ENCODE peak calls at places on chromosomes 12 and 14, in four cellular contexts. L is foreskin fibroblast, C is progenitor cell of endocrine pancreas, F is tibial artery. U is an unnamed sample.

GRCh38 chr14:75454963-75455546 is 27.2 kb downstream of the JDP2 start:
- DNase-seq in F (peak; percentile 84), C (no peak), L (peak; percentile 34), U (no peak)

GRCh38 chr12:112740387-112740934 is 51.1 kb upstream of the RPH3A start:
- DNase-seq in F (no peak), L (no peak), C (no peak), U (no peak)

GRCh38 chr12:42485823-42486222 is 103.7 kb downstream of the PRICKLE1 start:
- DNase-seq in C (no peak), L (no peak), F (no peak), U (no peak)

GRCh38 chr14:53929871-53930685 is 26.5 kb downstream of the BMP4 start:
- DNase-seq in F (no peak), L (no peak), C (peak; percentile 52), U (no peak)

GRCh38 chr12:75699728-75700496 is 188.5 kb upstream of the KRR1 start:
- DNase-seq in L (peak; percentile 82), F (no peak), C (no peak), U (no peak)

GRCh38 chr12:57631566-57632368 is 1.2 kb downstream of the B4GALNT1 start:
- DNase-seq in L (no peak), C (no peak), F (peak; percentile 57), U (peak; percentile 81)

GRCh38 chr12:92404921-92405320 is 259.3 kb upstream of the BTG1 start:
- DNase-seq in F (no peak), L (no peak), C (no peak), U (no peak)

GRCh38 chr14:96204151-96205058 is at the start of gene BDKRB2:
- DNase-seq in F (peak; percentile 78), L (peak; percentile 78), C (peak; percentile 51), U (peak; percentile 87)

GRCh38 chr14:20609215-20610001 is 18.2 kb upstream of the RNASE12 start:
- DNase-seq in L (peak; percentile 66), C (peak; percentile 59), F (peak; percentile 83), U (no peak)

GRCh38 chr12:123043536-123044001 is 63.1 kb downstream of the ARL6IP4 start:
- DNase-seq in F (peak; percentile 92), L (peak; percentile 94), C (peak; percentile 24), U (peak; percentile 91)

GRCh38 chr14:102020058-102020971 is 55.9 kb downstream of the DYNC1H1 start:
- DNase-seq in F (no peak), L (peak; percentile 26), C (no peak), U (no peak)

GRCh38 chr12:27332407-27333310 is at the start of gene BMAL2:
- DNase-seq in L (peak; percentile 30), F (no peak), C (peak; percentile 66), U (peak; percentile 85)

GRCh38 chr14:36773136-36773540 is 111.5 kb downstream of the PAX9 start:
- DNase-seq in C (no peak), F (no peak), L (no peak), U (no peak)

GRCh38 chr14:68849416-68849815 is 56.5 kb upstream of the ZFP36L1 start:
- DNase-seq in L (no peak), C (no peak), F (no peak), U (no peak)

GRCh38 chr14:64506751-64507150 is 2.2 kb downstream of the ZBTB1 start:
- DNase-seq in F (no peak), C (no peak), L (no peak), U (no peak)

GRCh38 chr12:28057856-28058615 is 85.5 kb upstream of the PTHLH start:
- DNase-seq in L (no peak), F (no peak), C (no peak), U (no peak)

GRCh38 chr14:61281186-61281676 is at the start of gene TMEM30B:
- DNase-seq in L (no peak), F (no peak), C (peak; percentile 77), U (no peak)

GRCh38 chr12:58206876-58207275 is 265.5 kb downstream of the ATP23 start:
- DNase-seq in L (no peak), F (no peak), C (no peak), U (no peak)

GRCh38 chr12:49340095-49340870 is 3.3 kb upstream of the C1QL4 start:
- DNase-seq in F (peak; percentile 35), L (no peak), C (no peak), U (no peak)

GRCh38 chr12:72368298-72368697 is 96.1 kb downstream of the TRHDE start:
- DNase-seq in F (no peak), L (no peak), C (no peak), U (no peak)

GRCh38 chr12:48795550-48796455 is 6.9 kb upstream of the ADCY6 start:
- DNase-seq in L (no peak), F (peak; percentile 83), C (peak; percentile 61), U (peak; percentile 89)

GRCh38 chr12:107521826-107522355 is 163.7 kb upstream of the PWP1 start:
- DNase-seq in L (no peak), F (no peak), C (no peak), U (no peak)

GRCh38 chr12:118694128-118694775 is 287.1 kb upstream of the SRRM4 start:
- DNase-seq in L (no peak), C (no peak), F (no peak), U (no peak)

GRCh38 chr12:3207174-3207573 is 130.0 kb downstream of the TSPAN9 start:
- DNase-seq in L (no peak), C (no peak), F (no peak), U (no peak)

GRCh38 chr14:100889641-100890040 is 13.9 kb downstream of the RTL1 start:
- DNase-seq in F (no peak), C (no peak), L (no peak), U (no peak)

GRCh38 chr12:88472775-88473174 is 107.5 kb downstream of the KITLG start:
- DNase-seq in F (no peak), L (peak; percentile 32), C (no peak), U (no peak)

GRCh38 chr12:77768558-77768957 is 62.1 kb upstream of the NAV3 start:
- DNase-seq in F (no peak), L (no peak), C (no peak), U (no peak)

GRCh38 chr14:23481362-23481970 is 12.0 kb downstream of the NGDN start:
- DNase-seq in F (no peak), L (no peak), C (no peak), U (no peak)

GRCh38 chr14:74988131-74988530 is 14.6 kb upstream of the EIF2B2 start:
- DNase-seq in L (peak; percentile 65), F (no peak), C (no peak), U (no peak)

GRCh38 chr12:28253175-28253641 is 63.0 kb downstream of the CCDC91 start:
- DNase-seq in L (no peak), F (no peak), C (no peak), U (no peak)

GRCh38 chr14:80692903-80693302 is 248.6 kb downstream of the CEP128 start:
- DNase-seq in C (no peak), F (no peak), L (no peak), U (no peak)

GRCh38 chr12:88325076-88325827 is 183.1 kb downstream of the TMTC3 start:
- DNase-seq in L (peak; percentile 91), C (no peak), F (no peak), U (no peak)

GRCh38 chr12:12562016-12562483 is 613 bp downstream of the DUSP16 start:
- DNase-seq in C (peak; percentile 22), L (no peak), F (peak; percentile 68), U (no peak)

GRCh38 chr12:8995021-8995775 is 5.9 kb downstream of the KLRG1 start:
- DNase-seq in C (no peak), F (no peak), L (no peak), U (no peak)

GRCh38 chr14:26992403-26993115 is 394.7 kb upstream of the NOVA1 start:
- DNase-seq in F (no peak), C (no peak), L (no peak), U (no peak)

GRCh38 chr14:88277205-88277604 is 45.9 kb downstream of the KCNK10 start:
- DNase-seq in F (no peak), L (no peak), C (no peak), U (no peak)
- TF ChIP-seq CTCF in F (no peak), L (no peak), C (no peak), U (no peak)

GRCh38 chr12:113797535-113797868 is 168.6 kb downstream of the RBM19 start:
- DNase-seq in F (no peak), C (no peak), L (no peak), U (no peak)

GRCh38 chr12:113798552-113798951 is 167.6 kb downstream of the RBM19 start:
- DNase-seq in F (peak; percentile 51), C (no peak), L (no peak), U (no peak)

GRCh38 chr12:113794774-113795173 is 171.4 kb downstream of the RBM19 start:
- DNase-seq in C (no peak), F (no peak), L (no peak), U (no peak)

GRCh38 chr12:113796086-113796827 is 169.9 kb downstream of the RBM19 start:
- DNase-seq in C (no peak), L (no peak), F (no peak), U (no peak)

GRCh38 chr12:113796852-113797534 is 169.1 kb downstream of the RBM19 start:
- DNase-seq in C (no peak), L (no peak), F (peak; percentile 54), U (no peak)
- TF ChIP-seq CTCF in C (no peak), L (no peak), F (no peak), U (no peak)

GRCh38 chr12:99911076-99911475 is 73.7 kb downstream of the ANKS1B start:
- DNase-seq in L (peak; percentile 4), F (peak; percentile 67), C (no peak), U (no peak)
- TF ChIP-seq CTCF in L (no peak), F (peak; percentile 9), C (no peak), U (no peak)

DNA sequence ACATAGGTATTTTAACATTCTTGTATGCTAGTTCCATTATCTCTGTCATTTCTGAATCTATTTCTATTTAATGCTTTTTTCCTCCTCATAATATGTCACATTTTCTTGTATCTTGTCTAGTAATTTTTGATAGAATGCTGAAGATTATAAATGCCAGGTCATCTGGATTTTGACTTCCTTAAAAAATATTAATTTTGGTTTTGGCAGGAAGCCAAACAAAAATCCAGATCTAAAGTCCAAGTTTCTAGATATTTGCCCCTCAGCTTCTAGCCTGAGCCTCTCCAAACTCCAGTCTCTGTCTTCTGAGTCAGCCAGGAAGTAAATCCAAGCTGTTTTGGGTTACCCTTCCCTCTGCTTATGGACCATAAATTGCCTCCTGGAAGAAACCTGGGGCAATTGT is 335.4 kb downstream of the APAF1 start:
- DNase-seq in L (no peak), C (no peak), F (no peak), U (no peak)
- TF ChIP-seq CTCF in L (no peak), C (no peak), F (no peak), U (no peak)

GRCh38 chr12:5768880-5769199 is 176.2 kb downstream of the ANO2 start:
- DNase-seq in L (no peak), F (no peak), C (no peak), U (no peak)

GRCh38 chr12:5770727-5771126 is 174.3 kb downstream of the ANO2 start:
- DNase-seq in L (no peak), C (no peak), F (no peak), U (no peak)

GRCh38 chr12:5776091-5776490 is 169.0 kb downstream of the ANO2 start:
- DNase-seq in L (no peak), F (no peak), C (no peak), U (peak; percentile 11)

GRCh38 chr12:5768171-5768879 is 176.7 kb downstream of the ANO2 start:
- DNase-seq in F (peak; percentile 68), L (no peak), C (no peak), U (no peak)

GRCh38 chr12:5773550-5773949 is 171.5 kb downstream of the ANO2 start:
- DNase-seq in L (no peak), C (no peak), F (no peak), U (no peak)
- TF ChIP-seq CTCF in L (no peak), C (peak; percentile 22), F (no peak), U (no peak)